ENCODE peak calls at places on chromosomes 5 and 9, in five cellular contexts. G is stomach, B is transverse colon, J is A549, W is sigmoid colon. A is an unnamed sample.

GRCh38 chr9:107827884-107828283 is 338.3 kb upstream of the KLF4 start:
- DNase-seq in G (no peak), B (no peak), J (no peak), W (no peak), A (no peak)

GRCh38 chr9:95852059-95853032 is 23.1 kb upstream of the ERCC6L2 start:
- DNase-seq in G (no peak), B (no peak), J (peak), W (no peak), A (no peak)

GRCh38 chr9:133621868-133622267 is 12.7 kb upstream of the FAM163B start:
- DNase-seq in G (no peak), B (no peak), J (no peak), W (no peak), A (no peak)

GRCh38 chr5:149265559-149265958 is 6.1 kb upstream of the AFAP1L1 start:
- DNase-seq in G (no peak), B (no peak), J (peak), W (no peak), A (no peak)

GRCh38 chr5:63916786-63917185 is 45.5 kb downstream of the HTR1A start:
- DNase-seq in G (no peak), B (no peak), J (no peak), W (no peak), A (no peak)

GRCh38 chr5:2581418-2581817 is 170.1 kb downstream of the IRX2 start:
- DNase-seq in G (no peak), B (no peak), J (no peak), W (no peak), A (no peak)

GRCh38 chr9:122642226-122642625 is 15.2 kb downstream of the OR1B1 start:
- DNase-seq in G (no peak), B (no peak), J (no peak), W (no peak), A (no peak)

GRCh38 chr5:143126121-143127019 is 277.1 kb downstream of the NR3C1 start:
- DNase-seq in G (no peak), B (no peak), J (no peak), W (no peak), A (no peak)

GRCh38 chr5:91038180-91038808 is 344.8 kb downstream of the ARRDC3 start:
- DNase-seq in G (no peak), B (peak), J (no peak), W (peak), A (no peak)

GRCh38 chr5:154885438-154885837 is 27.0 kb downstream of the CNOT8 start:
- DNase-seq in G (no peak), B (no peak), J (no peak), W (no peak), A (no peak)

GRCh38 chr9:135076143-135076875 is 11.2 kb upstream of the OLFM1 start:
- DNase-seq in G (no peak), B (no peak), J (no peak), W (peak), A (no peak)

GRCh38 chr9:114906922-114907571 is 23.3 kb downstream of the TNFSF8 start:
- DNase-seq in G (no peak), B (no peak), J (peak), W (no peak), A (no peak)

GRCh38 chr5:370311-370958 is 48.9 kb downstream of the AHRR start:
- DNase-seq in G (peak), B (peak), J (no peak), W (no peak), A (no peak)

GRCh38 chr5:367358-368130 is 46.0 kb downstream of the AHRR start:
- DNase-seq in G (no peak), B (peak), J (no peak), W (no peak), A (no peak)

GRCh38 chr5:368162-369084 is 46.9 kb downstream of the AHRR start:
- DNase-seq in G (no peak), B (peak), J (no peak), W (no peak), A (no peak)

GRCh38 chr5:370959-371810 is 49.7 kb downstream of the AHRR start:
- DNase-seq in G (peak), B (peak), J (no peak), W (no peak), A (no peak)

GRCh38 chr5:369151-369939 is 47.8 kb downstream of the AHRR start:
- DNase-seq in G (no peak), B (peak), J (no peak), W (peak), A (no peak)
- H3K27ac ChIP-seq in G (no peak), B (no peak), J (no peak), W (no peak), A (peak)

DNA sequence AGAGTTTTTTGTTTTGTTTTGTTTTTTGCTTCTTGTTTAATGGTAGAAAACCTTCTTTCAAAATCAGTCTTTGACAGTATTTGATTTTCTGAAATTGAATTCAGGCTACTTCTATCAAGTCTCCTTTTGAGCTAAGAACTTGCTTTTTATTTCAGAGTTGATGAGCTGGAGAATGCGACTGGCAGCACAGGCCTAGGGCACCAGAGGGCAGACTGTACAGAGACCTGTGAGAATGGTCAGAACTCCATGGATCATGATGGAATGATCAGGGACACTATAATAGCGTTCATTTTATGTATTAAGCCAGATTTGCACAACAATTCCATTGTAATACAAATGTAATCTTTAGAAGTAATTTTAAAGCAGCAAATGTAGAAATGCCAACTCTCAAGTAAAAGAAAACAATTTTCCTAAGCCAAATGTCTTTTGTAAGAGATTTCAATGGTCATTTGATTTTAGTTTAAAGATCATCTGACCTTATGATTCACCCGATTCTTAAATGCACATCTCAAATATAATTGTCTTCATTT is 902.4 kb downstream of the NR2F1-AS1 start:
- DNase-seq in G (no peak), B (no peak), J (peak), W (no peak), A (no peak)
- TF ChIP-seq CTCF in G (no peak), B (no peak), J (peak), W (peak), A (no peak)

GRCh38 chr5:88688242-88688959 is 194.6 kb downstream of the MEF2C start:
- DNase-seq in G (no peak), B (no peak), J (no peak), W (no peak), A (no peak)

GRCh38 chr5:88690619-88691560 is 192.1 kb downstream of the MEF2C start:
- DNase-seq in G (peak), B (peak), J (peak), W (peak), A (peak)

GRCh38 chr5:88691945-88692868 is 190.8 kb downstream of the MEF2C start:
- DNase-seq in G (no peak), B (no peak), J (no peak), W (no peak), A (no peak)

GRCh38 chr5:88688981-88689661 is 193.9 kb downstream of the MEF2C start:
- DNase-seq in G (no peak), B (no peak), J (no peak), W (no peak), A (no peak)

DNA sequence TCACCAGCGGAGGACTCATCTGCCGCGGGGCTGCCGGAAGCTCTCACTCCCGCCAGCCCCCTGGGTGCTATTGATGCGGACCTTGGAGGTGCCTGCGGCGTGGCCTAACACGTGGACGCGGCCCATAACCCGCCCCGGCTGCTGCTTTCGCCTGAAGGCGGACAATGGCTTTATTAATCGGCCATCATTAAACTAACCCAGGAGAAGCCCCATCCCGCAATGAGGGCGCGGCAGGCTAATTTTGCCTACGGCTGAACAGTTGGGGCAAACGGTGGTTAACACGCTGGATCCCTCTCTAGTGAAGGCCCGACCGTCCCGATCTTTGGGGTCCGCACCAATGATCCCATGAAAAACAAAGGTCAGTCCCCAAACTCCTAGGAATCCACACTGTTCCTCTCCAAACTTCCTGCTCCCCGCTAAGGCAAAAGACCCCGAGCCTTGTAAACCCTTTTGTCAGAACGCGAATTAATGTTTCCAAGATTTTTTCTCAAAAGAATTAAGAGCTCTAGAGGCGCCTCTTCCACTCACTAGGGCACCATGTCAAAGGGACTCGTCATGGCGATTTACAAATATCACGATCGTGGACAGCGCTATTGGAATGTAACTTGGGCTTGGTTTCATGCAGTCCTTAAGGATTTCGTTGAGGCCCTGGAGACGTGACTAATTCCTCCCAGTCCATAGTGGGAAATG is 193.2 kb downstream of the MEF2C start:
- DNase-seq in G (no peak), B (no peak), J (no peak), W (no peak), A (no peak)
- TF ChIP-seq EP300 in G (no peak), B (no peak), J (no peak), W (no peak), A (no peak)

GRCh38 chr9:131278421-131279111 is 2.3 kb upstream of the FAM78A start:
- DNase-seq in G (no peak), B (no peak), J (no peak), W (no peak), A (no peak)

GRCh38 chr9:131275332-131276106 is 791 bp downstream of the FAM78A start:
- DNase-seq in G (no peak), B (peak), J (no peak), W (no peak), A (no peak)

GRCh38 chr9:131276107-131276888 is at the start of gene FAM78A:
- DNase-seq in G (peak), B (peak), J (no peak), W (no peak), A (peak)

GRCh38 chr9:131277673-131278420 is 1.5 kb upstream of the FAM78A start:
- DNase-seq in G (peak), B (peak), J (peak), W (peak), A (peak)

GRCh38 chr9:131276891-131277672 is 772 bp upstream of the FAM78A start:
- DNase-seq in G (no peak), B (no peak), J (no peak), W (no peak), A (no peak)
- H3K27ac ChIP-seq in G (peak), B (peak), J (peak), W (peak), A (peak)

DNA sequence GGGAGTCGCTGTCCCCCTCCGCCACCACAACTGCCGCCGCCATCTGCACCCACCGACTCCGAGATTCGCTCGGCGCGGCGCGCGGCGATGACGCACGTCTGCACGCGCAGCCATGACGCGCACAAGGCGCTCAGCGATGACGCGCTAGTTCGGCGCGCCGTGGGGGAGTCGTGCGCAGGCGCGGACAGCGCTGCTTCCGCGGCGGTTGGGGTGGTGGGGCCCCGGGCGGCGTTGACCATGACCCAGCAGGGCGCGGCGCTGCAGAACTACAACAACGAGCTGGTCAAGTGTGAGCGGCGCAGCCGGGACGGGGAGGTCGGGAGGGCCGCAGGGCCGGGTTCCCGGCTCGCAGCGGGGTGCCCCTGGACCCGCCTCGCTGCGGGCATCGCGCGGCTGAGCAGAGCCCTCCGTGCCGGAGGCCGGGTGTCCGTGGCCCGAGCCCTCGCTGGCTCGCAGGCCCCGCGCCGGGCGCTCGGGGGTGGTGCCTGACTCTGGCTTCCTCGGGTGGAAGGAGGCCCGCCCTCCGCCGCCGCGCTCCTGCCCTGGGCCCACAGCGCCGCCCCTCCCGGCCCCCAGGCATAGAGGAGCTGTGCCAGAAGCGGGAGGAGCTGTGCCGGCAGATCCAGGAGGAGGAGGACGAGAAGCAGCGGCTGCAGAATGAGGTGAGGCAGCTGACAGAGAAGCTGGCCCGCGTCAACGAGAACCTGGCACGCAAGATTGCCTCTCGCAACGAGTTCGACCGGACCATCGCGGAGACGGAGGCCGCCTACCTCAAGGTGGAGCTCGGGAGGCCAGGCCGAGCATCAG is at the start of the genes ANAPC2 and SSNA1:
- DNase-seq in G (peak), B (peak), J (peak), W (peak), A (peak)
- TF ChIP-seq CTCF in G (peak), B (no peak), J (peak), W (no peak), A (no peak)

GRCh38 chr9:109453210-109453842 is 44.8 kb downstream of the PTPN3 start:
- DNase-seq in G (peak), B (no peak), J (peak), W (no peak), A (no peak)
- TF ChIP-seq EP300 in G (no peak), B (no peak), J (peak), W (no peak), A (no peak)

A was measured in ovary.